ENCODE peak calls at places on chromosomes 1 and 21, in four cellular contexts. W is transverse colon, Z is GM12878, F is GM23338. I is an unnamed sample.

GRCh38 chr21:45339430-45340405 is 52.0 kb upstream of the POFUT2 start:
- DNase-seq in W (no peak), Z (no peak), F (no peak), I (no peak)

GRCh38 chr21:34775793-34776192 is 107.0 kb downstream of the CLIC6 start:
- DNase-seq in W (no peak), Z (no peak), F (peak; percentile 21), I (no peak)

GRCh38 chr1:109499661-109500536 is 6.0 kb downstream of the CYB561D1 start:
- DNase-seq in W (peak; percentile 83), Z (no peak), F (peak; percentile 90), I (peak; percentile 93)

GRCh38 chr1:223730471-223730870 is 18.1 kb downstream of the CAPN2 start:
- DNase-seq in W (no peak), Z (no peak), F (peak; percentile 49), I (no peak)

GRCh38 chr1:20726107-20726911 is 6.2 kb downstream of the SH2D5 start:
- DNase-seq in W (no peak), Z (no peak), F (no peak), I (peak; percentile 40)

GRCh38 chr1:108027389-108027788 is 62.4 kb upstream of the VAV3 start:
- DNase-seq in W (no peak), Z (no peak), F (no peak), I (no peak)

GRCh38 chr21:21200103-21200938 is 202.1 kb downstream of the NCAM2 start:
- DNase-seq in W (peak; percentile 27), Z (no peak), F (no peak), I (no peak)

GRCh38 chr1:206514821-206515387 is 7.6 kb downstream of the RASSF5 start:
- DNase-seq in W (no peak), Z (no peak), F (no peak), I (no peak)

GRCh38 chr1:234879157-234880080 is 249.2 kb downstream of the TOMM20 start:
- DNase-seq in W (no peak), Z (no peak), F (no peak), I (no peak)

GRCh38 chr1:207985996-207986395 is 75.1 kb upstream of the CD34 start:
- DNase-seq in W (no peak), Z (no peak), F (no peak), I (no peak)

GRCh38 chr1:22527555-22528296 is 35.6 kb upstream of the EPHA8 start:
- DNase-seq in W (no peak), Z (no peak), F (peak; percentile 57), I (peak; percentile 72)

GRCh38 chr1:15808955-15809354 is 1.5 kb upstream of the UQCRHL start:
- DNase-seq in W (no peak), Z (no peak), F (peak; percentile 79), I (peak; percentile 80)

GRCh38 chr1:216535059-216535458 is 111.8 kb upstream of the USH2A start:
- DNase-seq in W (no peak), Z (no peak), F (no peak), I (no peak)

GRCh38 chr1:189323090-189323489 is 1154.6 kb downstream of the BRINP3 start:
- DNase-seq in W (no peak), Z (no peak), F (no peak), I (no peak)

GRCh38 chr1:187413770-187414169 is 585.0 kb downstream of the PLA2G4A start:
- DNase-seq in W (no peak), Z (no peak), F (peak; percentile 27), I (no peak)

GRCh38 chr1:242349636-242350035 is 174.9 kb downstream of the PLD5 start:
- DNase-seq in W (no peak), Z (no peak), F (no peak), I (no peak)

GRCh38 chr21:45740491-45741357 is 97.2 kb downstream of the PCBP3 start:
- DNase-seq in W (no peak), Z (no peak), F (no peak), I (no peak)

GRCh38 chr1:23370744-23371710 is 1.4 kb upstream of the ZNF436 start:
- DNase-seq in W (peak; percentile 26), Z (no peak), F (peak; percentile 87), I (peak; percentile 94)

GRCh38 chr21:39175154-39175553 is 8.1 kb downstream of the PSMG1 start:
- DNase-seq in W (no peak), Z (no peak), F (peak; percentile 34), I (no peak)

GRCh38 chr1:230381564-230381963 is 44.6 kb downstream of the PGBD5 start:
- DNase-seq in W (no peak), Z (no peak), F (no peak), I (no peak)

DNA sequence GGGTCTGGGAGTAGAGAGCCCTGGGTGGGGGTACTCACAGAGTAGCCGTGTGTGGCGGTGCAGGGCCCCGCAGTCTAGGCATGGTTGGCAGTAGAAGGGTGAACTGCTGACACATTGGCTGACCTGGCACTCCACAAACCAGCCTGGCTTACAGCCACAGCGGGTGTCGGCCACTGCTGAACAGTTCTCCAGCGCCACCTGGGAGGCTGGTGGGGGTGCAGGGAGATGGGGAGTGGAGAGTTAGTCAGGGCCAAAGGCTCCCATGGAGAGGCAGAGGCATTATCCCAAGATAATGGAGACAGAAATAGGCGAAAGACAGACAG is 1.5 kb downstream of the TNFRSF25 start:
- DNase-seq in W (peak; percentile 70), Z (no peak), F (no peak), I (peak; percentile 80)
- TF ChIP-seq CTCF in W (no peak), Z (no peak), F (peak; percentile 46), I (no peak)

GRCh38 chr1:201718346-201719202 is 110.4 kb upstream of the IPO9 start:
- DNase-seq in W (no peak), Z (no peak), F (no peak), I (no peak)
- H3K27ac ChIP-seq in W (peak overlapping the region; percentile 76), Z (no peak overlapping the region), F (no peak overlapping the region), I (no peak overlapping the region)

GRCh38 chr1:153615406-153615805 is 719 bp downstream of the S100A14 start:
- DNase-seq in W (no peak), Z (no peak), F (no peak), I (no peak)

GRCh38 chr1:153619171-153619570 is 3.0 kb upstream of the S100A14 start:
- DNase-seq in W (no peak), Z (no peak), F (no peak), I (no peak)

GRCh38 chr1:153616144-153616884 is at the start of gene S100A14:
- DNase-seq in W (peak; percentile 94), Z (no peak), F (no peak), I (peak; percentile 68)

GRCh38 chr1:153616885-153617428 is 832 bp upstream of the S100A14 start:
- DNase-seq in W (no peak), Z (no peak), F (no peak), I (peak; percentile 56)

DNA sequence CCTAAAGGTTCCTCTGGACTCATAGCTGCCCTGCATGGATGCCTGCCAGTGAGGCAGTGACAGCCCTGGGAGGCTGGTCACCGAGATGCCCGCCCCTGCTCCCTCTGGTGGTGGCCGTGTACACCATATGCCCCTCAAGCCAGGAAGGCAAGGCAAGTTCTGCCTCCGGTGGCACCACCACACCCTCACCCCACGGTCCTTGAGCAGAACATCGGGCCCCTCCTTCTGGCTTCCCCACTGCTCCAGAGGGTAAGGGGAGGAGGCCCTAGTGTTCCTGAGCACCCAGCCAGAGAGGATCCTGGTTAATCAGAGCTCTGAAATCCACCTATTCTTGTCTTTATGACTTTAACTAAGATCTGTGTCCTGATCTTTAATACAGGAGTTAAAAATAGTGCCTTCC is 1.6 kb upstream of the S100A14 start:
- DNase-seq in W (peak; percentile 94), Z (no peak), F (peak; percentile 60), I (peak; percentile 88)
- TF ChIP-seq CTCF in W (peak; percentile 70), Z (peak; percentile 69), F (peak; percentile 76), I (peak; percentile 75)

GRCh38 chr1:54413295-54413694 is 7.1 kb upstream of the SSBP3 start:
- DNase-seq in W (peak; percentile 57), Z (no peak), F (no peak), I (no peak)
- H3K27ac ChIP-seq in W (peak overlapping the region; percentile 38), Z (no peak overlapping the region), F (no peak overlapping the region), I (no peak overlapping the region)

DNA sequence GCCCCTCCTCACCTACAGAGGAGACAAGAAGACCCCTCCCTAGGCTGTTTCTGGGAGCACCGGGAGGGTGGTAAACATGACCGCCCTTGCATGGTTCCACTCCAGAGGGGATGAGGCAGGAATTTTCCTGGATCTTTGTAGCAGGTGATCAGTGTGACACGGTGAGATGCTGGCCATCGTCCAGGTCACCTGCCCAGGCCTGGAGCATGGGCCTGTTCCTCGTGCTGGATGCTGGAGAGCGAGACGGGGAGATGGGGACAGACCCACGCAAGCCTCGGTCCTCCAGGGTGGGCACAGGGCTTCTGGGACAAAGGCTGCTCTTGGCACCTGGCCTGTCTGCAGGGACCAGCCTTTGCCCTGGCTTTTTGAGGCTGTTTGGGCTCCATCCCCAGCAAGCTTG is 46.2 kb downstream of the DMRTB1 start:
- DNase-seq in W (no peak), Z (no peak), F (no peak), I (no peak)
- TF ChIP-seq CTCF in W (no peak), Z (no peak), F (no peak), I (no peak)

GRCh38 chr1:236011641-236012040 is 53.2 kb downstream of the NID1 start:
- DNase-seq in W (no peak), Z (no peak), F (no peak), I (no peak)

GRCh38 chr1:236010443-236010842 is 54.4 kb downstream of the NID1 start:
- DNase-seq in W (no peak), Z (no peak), F (no peak), I (no peak)

GRCh38 chr1:236007781-236008180 is 57.1 kb downstream of the NID1 start:
- DNase-seq in W (no peak), Z (no peak), F (no peak), I (no peak)

GRCh38 chr1:236009857-236010256 is 55.0 kb downstream of the NID1 start:
- DNase-seq in W (no peak), Z (no peak), F (no peak), I (no peak)

GRCh38 chr1:236009193-236009592 is 55.7 kb downstream of the NID1 start:
- DNase-seq in W (no peak), Z (no peak), F (no peak), I (no peak)
- H3K27ac ChIP-seq in W (peak overlapping the region; percentile 62), Z (no peak overlapping the region), F (no peak overlapping the region), I (no peak overlapping the region)

GRCh38 chr1:56584910-56585528 is 5.7 kb upstream of the PLPP3 start:
- DNase-seq in W (no peak), Z (no peak), F (peak; percentile 80), I (peak; percentile 63)
- TF ChIP-seq CTCF in W (peak; percentile 90), Z (peak; percentile 71), F (peak; percentile 81), I (peak; percentile 94)

DNA sequence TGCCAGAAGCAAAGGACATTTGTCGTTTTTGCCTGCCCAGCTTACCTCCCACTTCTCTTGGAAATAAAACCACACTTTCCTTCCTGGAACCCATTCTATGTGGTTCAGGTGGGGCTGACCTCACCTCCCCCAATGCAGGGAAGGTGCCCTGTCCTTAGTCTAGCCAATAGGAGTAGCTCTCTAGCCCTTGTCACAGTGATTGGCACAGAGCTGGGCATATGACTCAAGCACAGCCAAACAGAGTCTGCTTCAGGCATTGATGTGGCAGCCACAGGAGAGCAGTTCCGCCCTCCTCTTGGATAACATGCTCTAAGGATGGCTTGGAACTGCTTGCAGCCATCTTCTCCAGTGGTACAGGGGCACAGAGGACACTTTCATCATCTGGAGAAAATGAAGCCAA is 134.0 kb downstream of the LRIG2 start:
- DNase-seq in W (no peak), Z (no peak), F (no peak), I (peak; percentile 60)
- H3K27ac ChIP-seq in W (no peak overlapping the region), Z (no peak overlapping the region), F (no peak overlapping the region), I (no peak overlapping the region)

GRCh38 chr1:66282343-66282852 is 251.6 kb upstream of the SGIP1 start:
- DNase-seq in W (peak; percentile 47), Z (peak; percentile 98), F (no peak), I (no peak)
- TF ChIP-seq CTCF in W (no peak), Z (peak; percentile 21), F (peak; percentile 21), I (no peak)